ENCODE peak calls at places on chromosomes 11 and 22, in four cellular contexts. Q is non-pigmented ciliary epithelial cell, F is mucosa of gallbladder, M is glutamatergic neuron. P is an unnamed sample.

GRCh38 chr11:13247606-13248320 is 29.8 kb upstream of the BMAL1 start:
- DNase-seq in F (no peak), Q (no peak), M (no peak), P (no peak)

GRCh38 chr22:48445113-48445827 is 1382.4 kb downstream of the BRD1 start:
- DNase-seq in F (no peak), M (no peak), Q (no peak), P (no peak)

GRCh38 chr22:50314455-50315288 is 7.2 kb upstream of the PLXNB2 start:
- DNase-seq in M (peak; percentile 21), Q (no peak), F (peak; percentile 58), P (no peak)

GRCh38 chr11:1011320-1011698 is 25.2 kb downstream of the MUC6 start:
- DNase-seq in Q (no peak), M (no peak), F (no peak), P (no peak)

GRCh38 chr11:116896211-116896610 is 58.8 kb upstream of the APOA1 start:
- DNase-seq in Q (no peak), M (no peak), F (no peak), P (no peak)

GRCh38 chr11:47280860-47281259 is 10.9 kb downstream of the MADD start:
- DNase-seq in Q (no peak), F (no peak), M (no peak), P (no peak)

GRCh38 chr22:20246368-20247009 is 21.6 kb downstream of the RTN4R start:
- DNase-seq in F (no peak), M (peak; percentile 59), Q (no peak), P (no peak)

GRCh38 chr11:83557638-83558037 is 271.5 kb upstream of the CCDC90B start:
- DNase-seq in Q (no peak), M (no peak), F (no peak), P (no peak)

GRCh38 chr11:109304159-109304558 is 117.8 kb upstream of the C11orf87 start:
- DNase-seq in M (no peak), F (no peak), Q (no peak), P (no peak)

GRCh38 chr11:134366279-134366678 is 34.5 kb downstream of the GLB1L2 start:
- DNase-seq in Q (no peak), F (no peak), M (no peak), P (no peak)

GRCh38 chr11:119144825-119145476 is 3.9 kb upstream of the ABCG4 start:
- DNase-seq in M (peak; percentile 76), Q (peak; percentile 52), F (peak; percentile 47), P (no peak)

GRCh38 chr11:12785901-12786300 is 111.7 kb downstream of the TEAD1 start:
- DNase-seq in Q (no peak), M (no peak), F (no peak), P (no peak)

GRCh38 chr11:47161134-47161854 is 15.4 kb downstream of the ARFGAP2 start:
- DNase-seq in Q (no peak), M (peak; percentile 77), F (peak; percentile 61), P (no peak)

GRCh38 chr11:107526197-107526596 is 39.3 kb downstream of the ALKBH8 start:
- DNase-seq in Q (no peak), M (no peak), F (no peak), P (no peak)

GRCh38 chr11:35013514-35014191 is 97.2 kb downstream of the PDHX start:
- DNase-seq in Q (no peak), M (no peak), F (no peak), P (no peak)

GRCh38 chr11:123062892-123063395 is 1.0 kb upstream of the HSPA8 start:
- DNase-seq in Q (no peak), F (no peak), M (no peak), P (peak; percentile 26)

GRCh38 chr11:104259121-104259610 is 95.2 kb upstream of the PDGFD start:
- DNase-seq in Q (no peak), M (no peak), F (no peak), P (no peak)

GRCh38 chr11:132335311-132335710 is 964.9 kb downstream of the NTM start:
- DNase-seq in F (no peak), M (no peak), Q (no peak), P (no peak)

GRCh38 chr22:33922268-33922667 is 2.0 kb upstream of the LARGE1 start:
- DNase-seq in Q (no peak), F (no peak), M (peak; percentile 62), P (no peak)

GRCh38 chr11:61791737-61792309 is 576 bp downstream of the TMEM258 start:
- DNase-seq in Q (peak; percentile 76), F (peak; percentile 57), M (peak; percentile 77), P (peak; percentile 71)

GRCh38 chr11:112771847-112772246 is 189.4 kb upstream of the NCAM1 start:
- DNase-seq in F (no peak), Q (no peak), M (no peak), P (no peak)

GRCh38 chr11:95697614-95698408 is 91.8 kb downstream of the FAM76B start:
- DNase-seq in F (no peak), Q (no peak), M (no peak), P (no peak)

GRCh38 chr11:125990244-125990643 is 44.4 kb downstream of the VSIG10L2 start:
- DNase-seq in F (no peak), Q (peak; percentile 42), M (no peak), P (no peak)

GRCh38 chr11:115869780-115870431 is 365.7 kb upstream of the CADM1 start:
- DNase-seq in Q (no peak), F (no peak), M (peak; percentile 74), P (no peak)

GRCh38 chr22:44524806-44525205 is 26.8 kb upstream of the RTL6 start:
- DNase-seq in M (no peak), Q (no peak), F (no peak), P (no peak)

GRCh38 chr22:45503816-45504702 is 1.4 kb downstream of the FBLN1 start:
- DNase-seq in Q (no peak), M (peak; percentile 72), F (no peak), P (no peak)

GRCh38 chr11:131666617-131667016 is 296.2 kb downstream of the NTM start:
- DNase-seq in F (no peak), M (no peak), Q (no peak), P (no peak)

GRCh38 chr22:42356547-42356946 is 75.7 kb downstream of the NFAM1 start:
- DNase-seq in Q (no peak), F (no peak), M (no peak), P (no peak)

GRCh38 chr22:47143249-47143938 is 380.9 kb downstream of the TBC1D22A start:
- DNase-seq in M (no peak), Q (no peak), F (no peak), P (no peak)

GRCh38 chr22:30296851-30297250 is 7.5 kb upstream of the CASTOR1 start:
- DNase-seq in F (no peak), Q (no peak), M (no peak), P (no peak)